ENCODE peak calls at places on chromosomes 12 and 14, in six cellular contexts. One of them, this sample, is unnamed.

GRCh38 chr12:126570571-126570970 is 1505.3 kb downstream of the AACS start:
- DNase-seq in GM12892: no peak
- DNase-seq in HepG2: no peak
- DNase-seq in H1: no peak
- DNase-seq in GM12878: no peak
- DNase-seq in K562: no peak
- DNase-seq in this sample: no peak

GRCh38 chr14:106738075-106738474 is 1211.7 kb downstream of the TMEM121 start:
- DNase-seq in GM12892: no peak
- DNase-seq in HepG2: no peak
- DNase-seq in H1: no peak
- DNase-seq in GM12878: no peak
- DNase-seq in K562: no peak
- DNase-seq in this sample: no peak

GRCh38 chr12:9648701-9649531 is 20.6 kb upstream of the CLEC2D start:
- DNase-seq in GM12892: no peak
- DNase-seq in HepG2: no peak
- DNase-seq in H1: no peak
- DNase-seq in GM12878: no peak
- DNase-seq in K562: no peak
- DNase-seq in this sample: no peak

GRCh38 chr14:104978774-104979691 is 859 bp upstream of the AHNAK2 start:
- DNase-seq in GM12892: no peak
- DNase-seq in HepG2: no peak
- DNase-seq in H1: no peak
- DNase-seq in GM12878: no peak
- DNase-seq in K562: no peak
- DNase-seq in this sample: no peak

GRCh38 chr12:120961604-120962486 is 16.5 kb upstream of the HNF1A start:
- DNase-seq in GM12892: no peak
- DNase-seq in HepG2: no peak
- DNase-seq in H1: no peak
- DNase-seq in GM12878: no peak
- DNase-seq in K562: no peak
- DNase-seq in this sample: no peak

GRCh38 chr14:52325632-52326031 is 11.5 kb downstream of the PTGER2 start:
- DNase-seq in GM12892: no peak
- DNase-seq in HepG2: no peak
- DNase-seq in H1: no peak
- DNase-seq in GM12878: no peak
- DNase-seq in K562: no peak
- DNase-seq in this sample: no peak

GRCh38 chr12:51972849-51973273 is 21.4 kb downstream of the ACVR1B start:
- DNase-seq in GM12892: no peak
- DNase-seq in HepG2: no peak
- DNase-seq in H1: no peak
- DNase-seq in GM12878: no peak
- DNase-seq in K562: peak
- DNase-seq in this sample: no peak

GRCh38 chr12:132445884-132446471 is 44.0 kb upstream of the FBRSL1 start:
- DNase-seq in GM12892: no peak
- DNase-seq in HepG2: no peak
- DNase-seq in H1: peak
- DNase-seq in GM12878: no peak
- DNase-seq in K562: peak
- DNase-seq in this sample: no peak

GRCh38 chr12:54053625-54054441 is at the start of gene HOXC4:
- DNase-seq in GM12892: peak
- DNase-seq in HepG2: no peak
- DNase-seq in H1: no peak
- DNase-seq in GM12878: no peak
- DNase-seq in K562: no peak
- DNase-seq in this sample: no peak

GRCh38 chr14:48814562-48814961 is 771.6 kb downstream of the RPS29 start:
- DNase-seq in GM12892: no peak
- DNase-seq in HepG2: no peak
- DNase-seq in H1: no peak
- DNase-seq in GM12878: no peak
- DNase-seq in K562: no peak
- DNase-seq in this sample: no peak

GRCh38 chr14:76720382-76720813 is 40.9 kb upstream of the VASH1 start:
- DNase-seq in GM12892: peak
- DNase-seq in HepG2: peak
- DNase-seq in H1: no peak
- DNase-seq in GM12878: peak
- DNase-seq in K562: peak
- DNase-seq in this sample: peak

GRCh38 chr12:27686147-27686546 is 10.1 kb upstream of the REP15 start:
- DNase-seq in GM12892: no peak
- DNase-seq in HepG2: no peak
- DNase-seq in H1: no peak
- DNase-seq in GM12878: no peak
- DNase-seq in K562: no peak
- DNase-seq in this sample: no peak

GRCh38 chr14:22630486-22630885 is 13.7 kb downstream of the OR6J1 start:
- DNase-seq in GM12892: no peak
- DNase-seq in HepG2: no peak
- DNase-seq in H1: no peak
- DNase-seq in GM12878: no peak
- DNase-seq in K562: no peak
- DNase-seq in this sample: no peak

GRCh38 chr14:22319526-22320352 is 269.3 kb downstream of the DAD1 start:
- DNase-seq in GM12892: no peak
- DNase-seq in HepG2: peak
- DNase-seq in H1: no peak
- DNase-seq in GM12878: peak
- DNase-seq in K562: no peak
- DNase-seq in this sample: no peak

GRCh38 chr12:43957732-43958131 is 121.9 kb downstream of the TMEM117 start:
- DNase-seq in GM12892: peak
- DNase-seq in HepG2: peak
- DNase-seq in H1: no peak
- DNase-seq in GM12878: peak
- DNase-seq in K562: peak
- DNase-seq in this sample: peak

GRCh38 chr12:97312570-97313135 is 150.0 kb upstream of the RMST start:
- DNase-seq in GM12892: no peak
- DNase-seq in HepG2: no peak
- DNase-seq in H1: no peak
- DNase-seq in GM12878: no peak
- DNase-seq in K562: no peak
- DNase-seq in this sample: no peak

GRCh38 chr14:104805941-104806624 is 5.2 kb downstream of the ZBTB42 start:
- DNase-seq in GM12892: no peak
- DNase-seq in HepG2: no peak
- DNase-seq in H1: no peak
- DNase-seq in GM12878: no peak
- DNase-seq in K562: no peak
- DNase-seq in this sample: no peak

GRCh38 chr12:118061011-118061875 is at the start of gene WSB2:
- DNase-seq in GM12892: peak
- DNase-seq in HepG2: no peak
- DNase-seq in H1: no peak
- DNase-seq in GM12878: no peak
- DNase-seq in K562: peak
- DNase-seq in this sample: peak

GRCh38 chr12:121093487-121093891 is 39.2 kb upstream of the P2RX7 start:
- DNase-seq in GM12892: no peak
- DNase-seq in HepG2: no peak
- DNase-seq in H1: no peak
- DNase-seq in GM12878: no peak
- DNase-seq in K562: no peak
- DNase-seq in this sample: no peak

GRCh38 chr12:75631809-75632208 is 120.4 kb upstream of the KRR1 start:
- DNase-seq in GM12892: no peak
- DNase-seq in HepG2: no peak
- DNase-seq in H1: no peak
- DNase-seq in GM12878: no peak
- DNase-seq in K562: no peak
- DNase-seq in this sample: no peak

GRCh38 chr12:90211017-90211416 is 502.4 kb upstream of the ATP2B1 start:
- DNase-seq in GM12892: no peak
- DNase-seq in HepG2: no peak
- DNase-seq in H1: no peak
- DNase-seq in GM12878: no peak
- DNase-seq in K562: no peak
- DNase-seq in this sample: no peak

GRCh38 chr12:88306471-88307069 is 164.5 kb downstream of the TMTC3 start:
- DNase-seq in GM12892: no peak
- DNase-seq in HepG2: no peak
- DNase-seq in H1: no peak
- DNase-seq in GM12878: no peak
- DNase-seq in K562: no peak
- DNase-seq in this sample: no peak

GRCh38 chr12:108457006-108457733 is 57.9 kb upstream of the FICD start:
- DNase-seq in GM12892: peak
- DNase-seq in HepG2: peak
- DNase-seq in H1: no peak
- DNase-seq in GM12878: peak
- DNase-seq in K562: peak
- DNase-seq in this sample: peak

GRCh38 chr12:25839470-25839869 is 119.0 kb upstream of the RASSF8 start:
- DNase-seq in GM12892: no peak
- DNase-seq in HepG2: no peak
- DNase-seq in H1: no peak
- DNase-seq in GM12878: no peak
- DNase-seq in K562: no peak
- DNase-seq in this sample: no peak

GRCh38 chr12:119940881-119941280 is 48.2 kb upstream of the BICDL1 start:
- DNase-seq in GM12892: no peak
- DNase-seq in HepG2: peak
- DNase-seq in H1: peak
- DNase-seq in GM12878: no peak
- DNase-seq in K562: no peak
- DNase-seq in this sample: no peak

GRCh38 chr12:1886396-1887008 is 31.9 kb downstream of the CACNA2D4 start:
- DNase-seq in GM12892: no peak
- DNase-seq in HepG2: no peak
- DNase-seq in H1: no peak
- DNase-seq in GM12878: no peak
- DNase-seq in K562: no peak
- DNase-seq in this sample: no peak

GRCh38 chr14:98189521-98189920 is 1082.5 kb downstream of the BCL11B start:
- DNase-seq in GM12892: no peak
- DNase-seq in HepG2: no peak
- DNase-seq in H1: no peak
- DNase-seq in GM12878: no peak
- DNase-seq in K562: no peak
- DNase-seq in this sample: no peak
- TF ChIP-seq POLR2A in GM12892: no peak
- TF ChIP-seq POLR2A in HepG2: no peak
- TF ChIP-seq POLR2A in H1: no peak
- TF ChIP-seq POLR2A in GM12878: no peak
- TF ChIP-seq POLR2A in K562: no peak
- TF ChIP-seq POLR2A in this sample: no peak

GRCh38 chr14:68343534-68344093 is 449.3 kb downstream of the ZFP36L1 start:
- DNase-seq in GM12892: no peak
- DNase-seq in HepG2: no peak
- DNase-seq in H1: no peak
- DNase-seq in GM12878: no peak
- DNase-seq in K562: no peak
- DNase-seq in this sample: no peak
- TF ChIP-seq POLR2AphosphoS5 in GM12892: no peak
- TF ChIP-seq POLR2AphosphoS5 in HepG2: no peak
- TF ChIP-seq POLR2AphosphoS5 in H1: no peak
- TF ChIP-seq POLR2AphosphoS5 in GM12878: no peak
- TF ChIP-seq POLR2AphosphoS5 in K562: no peak
- TF ChIP-seq POLR2AphosphoS5 in this sample: no peak

DNA sequence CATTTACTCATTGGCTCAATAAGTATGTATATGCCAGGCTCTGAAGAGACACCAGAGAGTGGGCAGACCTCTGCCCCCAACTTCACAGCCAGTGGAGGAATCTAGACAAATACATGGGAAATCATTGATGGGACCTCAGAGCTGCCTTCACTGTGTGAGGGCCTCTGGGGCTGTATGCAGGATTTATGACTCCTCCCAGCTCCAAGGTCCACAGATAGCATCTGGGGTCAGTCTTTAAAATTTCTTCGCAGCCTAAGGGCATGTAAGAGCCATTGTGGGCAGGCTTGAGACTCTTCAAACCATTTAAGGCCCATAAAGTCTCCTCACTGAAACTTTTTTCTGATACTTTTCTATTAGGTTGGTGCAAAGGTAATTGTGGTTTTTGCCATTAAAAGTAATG is 125.5 kb downstream of the SPTSSA start:
- DNase-seq in GM12892: no peak
- DNase-seq in HepG2: peak
- DNase-seq in H1: no peak
- DNase-seq in GM12878: no peak
- DNase-seq in K562: no peak
- DNase-seq in this sample: no peak
- TF ChIP-seq TAF1 in GM12892: no peak
- TF ChIP-seq TAF1 in HepG2: no peak
- TF ChIP-seq TAF1 in H1: no peak
- TF ChIP-seq TAF1 in GM12878: no peak
- TF ChIP-seq TAF1 in K562: no peak
- TF ChIP-seq TAF1 in this sample: no peak

GRCh38 chr14:24135834-24136683 is at the start of gene PSME1:
- DNase-seq in GM12892: peak
- DNase-seq in HepG2: peak
- DNase-seq in H1: no peak
- DNase-seq in GM12878: peak
- DNase-seq in K562: peak
- DNase-seq in this sample: peak
- TF ChIP-seq POLR2A in GM12892: peak
- TF ChIP-seq POLR2A in HepG2: no peak
- TF ChIP-seq POLR2A in H1: peak
- TF ChIP-seq POLR2A in GM12878: peak
- TF ChIP-seq POLR2A in K562: peak
- TF ChIP-seq POLR2A in this sample: peak

GRCh38 chr14:61615743-61616523 is 79.4 kb upstream of the HIF1A start:
- DNase-seq in GM12892: no peak
- DNase-seq in HepG2: no peak
- DNase-seq in H1: no peak
- DNase-seq in GM12878: no peak
- DNase-seq in K562: no peak
- DNase-seq in this sample: no peak
- TF ChIP-seq POLR2AphosphoS5 in GM12892: no peak
- TF ChIP-seq POLR2AphosphoS5 in HepG2: no peak
- TF ChIP-seq POLR2AphosphoS5 in H1: no peak
- TF ChIP-seq POLR2AphosphoS5 in GM12878: no peak
- TF ChIP-seq POLR2AphosphoS5 in K562: no peak
- TF ChIP-seq POLR2AphosphoS5 in this sample: no peak

GRCh38 chr12:50249464-50250229 is 33.7 kb downstream of the LIMA1 start:
- DNase-seq in GM12892: no peak
- DNase-seq in HepG2: no peak
- DNase-seq in H1: no peak
- DNase-seq in GM12878: no peak
- DNase-seq in K562: no peak
- DNase-seq in this sample: no peak

GRCh38 chr12:50248406-50248805 is 34.9 kb downstream of the LIMA1 start:
- DNase-seq in GM12892: no peak
- DNase-seq in HepG2: no peak
- DNase-seq in H1: no peak
- DNase-seq in GM12878: no peak
- DNase-seq in K562: no peak
- DNase-seq in this sample: no peak

GRCh38 chr12:50248883-50249282 is 34.4 kb downstream of the LIMA1 start:
- DNase-seq in GM12892: no peak
- DNase-seq in HepG2: no peak
- DNase-seq in H1: no peak
- DNase-seq in GM12878: no peak
- DNase-seq in K562: no peak
- DNase-seq in this sample: no peak

GRCh38 chr12:50246159-50246865 is 37.0 kb downstream of the LIMA1 start:
- DNase-seq in GM12892: no peak
- DNase-seq in HepG2: no peak
- DNase-seq in H1: no peak
- DNase-seq in GM12878: no peak
- DNase-seq in K562: no peak
- DNase-seq in this sample: no peak

GRCh38 chr12:50246873-50247612 is 36.3 kb downstream of the LIMA1 start:
- DNase-seq in GM12892: no peak
- DNase-seq in HepG2: peak
- DNase-seq in H1: no peak
- DNase-seq in GM12878: peak
- DNase-seq in K562: peak
- DNase-seq in this sample: no peak
- TF ChIP-seq TAF1 in GM12892: no peak
- TF ChIP-seq TAF1 in HepG2: no peak
- TF ChIP-seq TAF1 in H1: no peak
- TF ChIP-seq TAF1 in GM12878: no peak
- TF ChIP-seq TAF1 in K562: peak
- TF ChIP-seq TAF1 in this sample: no peak

This sample was measured in GM12891.